ENCODE peak calls at places on chromosome 17, in seven cellular contexts. L is skeletal muscle cell; Z is type B pancreatic cell; W is activated gamma-delta T cell treated with anti-CD3 and anti-CD28 coated beads, Interleukin-2, amount 50 U/mL, for 16 hours; P is cardiac muscle cell; Y is KG1; X is HT1080. G is an unnamed sample.

GRCh38 chr17:67754001-67754400 is 36.3 kb downstream of the NOL11 start:
- DNase-seq in W (no peak), Z (no peak), P (no peak), L (no peak), Y (no peak), X (no peak), G (no peak)

GRCh38 chr17:74923538-74924249 is 379 bp upstream of the OTOP2 start:
- DNase-seq in P (peak; percentile 70), W (peak; percentile 49), Y (peak; percentile 15), L (no peak), Z (peak; percentile 85), X (no peak), G (peak; percentile 97)

GRCh38 chr17:77555741-77556291 is 402.7 kb upstream of the TNRC6C start:
- DNase-seq in P (no peak), L (peak; percentile 3), Y (no peak), W (no peak), X (no peak), Z (no peak), G (peak; percentile 52)

GRCh38 chr17:64095144-64095882 is 34.6 kb downstream of the ERN1 start:
- DNase-seq in Y (no peak), Z (no peak), W (no peak), X (peak; percentile 15), P (no peak), L (no peak), G (peak; percentile 55)

GRCh38 chr17:31390748-31391495 is 553 bp upstream of the RAB11FIP4 start:
- DNase-seq in W (no peak), Z (peak; percentile 67), X (no peak), L (no peak), Y (no peak), P (no peak), G (peak; percentile 52)

GRCh38 chr17:75105269-75106080 is 4.3 kb upstream of the ARMC7 start:
- DNase-seq in X (no peak), P (peak; percentile 60), Y (no peak), W (no peak), Z (no peak), L (no peak), G (peak; percentile 86)

GRCh38 chr17:58432806-58433573 is 15.7 kb upstream of the RNF43 start:
- DNase-seq in W (no peak), P (no peak), L (no peak), Y (no peak), Z (no peak), X (no peak), G (no peak)

GRCh38 chr17:4588862-4589625 is 4.7 kb downstream of the SMTNL2 start:
- DNase-seq in X (no peak), L (no peak), P (no peak), Z (no peak), Y (no peak), W (no peak), G (no peak)

GRCh38 chr17:72239548-72239947 is 118.7 kb downstream of the SOX9 start:
- DNase-seq in L (no peak), Z (no peak), P (no peak), Y (no peak), W (no peak), X (no peak), G (no peak)

GRCh38 chr17:37446027-37446426 is 39.3 kb downstream of the TADA2A start:
- DNase-seq in P (no peak), W (no peak), Z (no peak), L (no peak), X (peak; percentile 35), Y (no peak), G (peak; percentile 52)

GRCh38 chr17:80640379-80641071 is 95.9 kb downstream of the RPTOR start:
- DNase-seq in Z (no peak), W (no peak), L (no peak), Y (no peak), X (no peak), P (no peak), G (no peak)